ENCODE peak calls at places on chromosomes 5 and 9, in five cellular contexts. One of them, this sample, is unnamed. For H3K36me3, the result is how much of the 10 kb centered on the place peaks cover.

GRCh38 chr5:113232667-113233066 is 202.1 kb downstream of the TSSK1B start:
- DNase-seq in K562: no peak
- DNase-seq in IMR-90: no peak
- DNase-seq in mammary epithelial cell: no peak
- DNase-seq in neural progenitor cell: no peak
- DNase-seq in this sample: peak

GRCh38 chr9:135136991-135137390 is 49.5 kb downstream of the OLFM1 start:
- DNase-seq in K562: no peak
- DNase-seq in IMR-90: no peak
- DNase-seq in mammary epithelial cell: no peak
- DNase-seq in neural progenitor cell: peak
- DNase-seq in this sample: no peak

GRCh38 chr5:81878333-81878732 is 93.5 kb upstream of the ATG10 start:
- DNase-seq in K562: no peak
- DNase-seq in IMR-90: no peak
- DNase-seq in mammary epithelial cell: no peak
- DNase-seq in neural progenitor cell: no peak
- DNase-seq in this sample: no peak

GRCh38 chr5:57117601-57118000 is 56.3 kb upstream of the GPBP1 start:
- DNase-seq in K562: no peak
- DNase-seq in IMR-90: no peak
- DNase-seq in mammary epithelial cell: peak
- DNase-seq in neural progenitor cell: no peak
- DNase-seq in this sample: no peak

GRCh38 chr9:136618578-136619547 is 43.9 kb upstream of the EGFL7 start:
- DNase-seq in K562: no peak
- DNase-seq in IMR-90: no peak
- DNase-seq in mammary epithelial cell: no peak
- DNase-seq in neural progenitor cell: no peak
- DNase-seq in this sample: no peak

GRCh38 chr9:5621327-5621726 is 7.6 kb upstream of the RIC1 start:
- DNase-seq in K562: no peak
- DNase-seq in IMR-90: peak
- DNase-seq in mammary epithelial cell: peak
- DNase-seq in neural progenitor cell: no peak
- DNase-seq in this sample: peak

GRCh38 chr9:83384214-83384613 is 154.0 kb downstream of the FRMD3 start:
- DNase-seq in K562: no peak
- DNase-seq in IMR-90: no peak
- DNase-seq in mammary epithelial cell: no peak
- DNase-seq in neural progenitor cell: no peak
- DNase-seq in this sample: no peak

GRCh38 chr5:171432581-171433351 is 13.3 kb downstream of the FGF18 start:
- DNase-seq in K562: no peak
- DNase-seq in IMR-90: no peak
- DNase-seq in mammary epithelial cell: no peak
- DNase-seq in neural progenitor cell: no peak
- DNase-seq in this sample: no peak

GRCh38 chr9:125106285-125106893 is 36.9 kb downstream of the SCAI start:
- DNase-seq in K562: no peak
- DNase-seq in IMR-90: peak
- DNase-seq in mammary epithelial cell: peak
- DNase-seq in neural progenitor cell: no peak
- DNase-seq in this sample: peak

GRCh38 chr5:157593036-157593435 is 17.5 kb upstream of the ADAM19 start:
- DNase-seq in K562: no peak
- DNase-seq in IMR-90: no peak
- DNase-seq in mammary epithelial cell: no peak
- DNase-seq in neural progenitor cell: no peak
- DNase-seq in this sample: no peak

GRCh38 chr5:6434737-6435136 is 13.9 kb upstream of the UBE2QL1 start:
- DNase-seq in K562: no peak
- DNase-seq in IMR-90: no peak
- DNase-seq in mammary epithelial cell: no peak
- DNase-seq in neural progenitor cell: no peak
- DNase-seq in this sample: no peak

GRCh38 chr9:120386390-120387131 is 193.4 kb downstream of the CDK5RAP2 start:
- DNase-seq in K562: no peak
- DNase-seq in IMR-90: no peak
- DNase-seq in mammary epithelial cell: no peak
- DNase-seq in neural progenitor cell: no peak
- DNase-seq in this sample: no peak

GRCh38 chr5:135826994-135827671 is 7.3 kb upstream of the SLC25A48 start:
- DNase-seq in K562: no peak
- DNase-seq in IMR-90: no peak
- DNase-seq in mammary epithelial cell: no peak
- DNase-seq in neural progenitor cell: no peak
- DNase-seq in this sample: no peak

GRCh38 chr5:32916648-32917047 is 205.5 kb downstream of the NPR3 start:
- DNase-seq in K562: peak
- DNase-seq in IMR-90: peak
- DNase-seq in mammary epithelial cell: peak
- DNase-seq in neural progenitor cell: peak
- DNase-seq in this sample: peak

GRCh38 chr5:56580864-56581263 is 234.5 kb upstream of the MAP3K1 start:
- DNase-seq in K562: no peak
- DNase-seq in IMR-90: no peak
- DNase-seq in mammary epithelial cell: no peak
- DNase-seq in neural progenitor cell: no peak
- DNase-seq in this sample: no peak

GRCh38 chr9:96612105-96612965 is 7.3 kb downstream of the CDC14B start:
- DNase-seq in K562: no peak
- DNase-seq in IMR-90: peak
- DNase-seq in mammary epithelial cell: peak
- DNase-seq in neural progenitor cell: peak
- DNase-seq in this sample: peak

GRCh38 chr5:68817696-68818695 is 275.8 kb upstream of the SLC30A5 start:
- DNase-seq in K562: no peak
- DNase-seq in IMR-90: no peak
- DNase-seq in mammary epithelial cell: no peak
- DNase-seq in neural progenitor cell: peak
- DNase-seq in this sample: peak

GRCh38 chr9:77834898-77835505 is 186.9 kb upstream of the GNA14 start:
- DNase-seq in K562: no peak
- DNase-seq in IMR-90: no peak
- DNase-seq in mammary epithelial cell: no peak
- DNase-seq in neural progenitor cell: no peak
- DNase-seq in this sample: no peak

DNA sequence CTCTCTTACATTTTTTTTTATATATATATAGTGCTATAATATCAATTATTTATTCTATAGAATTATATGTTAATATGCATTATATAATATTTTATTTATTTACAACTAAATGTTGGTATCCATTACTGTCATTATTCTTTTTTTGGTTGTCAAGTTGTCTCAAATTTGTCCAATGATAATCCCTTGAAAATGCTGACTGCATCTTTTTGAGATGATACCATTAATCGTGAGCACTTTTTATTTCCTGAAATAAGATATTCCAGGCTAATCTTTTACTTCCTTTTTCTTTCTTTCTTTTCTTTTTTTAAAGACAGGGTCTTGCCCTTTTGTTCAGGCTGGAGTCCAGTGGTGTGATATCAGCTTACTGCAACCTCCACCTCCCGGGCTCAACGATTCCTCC is 12.7 kb upstream of the MPDZ start:
- DNase-seq in K562: no peak
- DNase-seq in IMR-90: no peak
- DNase-seq in mammary epithelial cell: no peak
- DNase-seq in neural progenitor cell: no peak
- DNase-seq in this sample: no peak
- H3K36me3 ChIP-seq in K562: under half
- H3K36me3 ChIP-seq in IMR-90: under half
- H3K36me3 ChIP-seq in mammary epithelial cell: under half
- H3K36me3 ChIP-seq in neural progenitor cell: under half
- H3K36me3 ChIP-seq in this sample: under half

GRCh38 chr5:173885054-173885443 is 3.1 kb upstream of the CPEB4 start:
- DNase-seq in K562: no peak
- DNase-seq in IMR-90: no peak
- DNase-seq in mammary epithelial cell: no peak
- DNase-seq in neural progenitor cell: no peak
- DNase-seq in this sample: no peak
- H2AFZ ChIP-seq in K562: peak
- H2AFZ ChIP-seq in IMR-90: no peak
- H2AFZ ChIP-seq in mammary epithelial cell: no peak
- H2AFZ ChIP-seq in neural progenitor cell: no peak
- H2AFZ ChIP-seq in this sample: no peak

DNA sequence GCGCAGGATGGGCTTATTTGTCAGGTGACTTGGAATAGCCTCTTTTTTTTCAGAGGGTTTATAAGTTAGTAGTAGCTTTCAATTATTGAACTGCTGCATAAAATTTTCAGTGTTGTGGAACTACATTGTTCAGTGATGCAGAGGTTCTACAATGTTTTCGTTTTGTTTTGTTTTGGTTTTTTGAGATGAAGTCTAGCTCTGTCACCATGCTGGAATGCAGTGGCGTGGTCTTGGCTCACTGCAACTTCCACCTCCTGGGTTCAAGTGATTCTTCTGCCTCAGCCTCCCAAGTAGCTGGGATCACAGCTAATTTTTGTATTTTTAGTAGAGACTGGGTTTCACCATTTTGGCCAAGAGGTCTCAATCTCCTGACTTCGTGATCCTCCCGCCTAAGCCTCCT is 22.0 kb downstream of the NUP188 start:
- DNase-seq in K562: no peak
- DNase-seq in IMR-90: peak
- DNase-seq in mammary epithelial cell: no peak
- DNase-seq in neural progenitor cell: no peak
- DNase-seq in this sample: peak
- H3K36me3 ChIP-seq in K562: half or more
- H3K36me3 ChIP-seq in IMR-90: under half
- H3K36me3 ChIP-seq in mammary epithelial cell: under half
- H3K36me3 ChIP-seq in neural progenitor cell: under half
- H3K36me3 ChIP-seq in this sample: under half

DNA sequence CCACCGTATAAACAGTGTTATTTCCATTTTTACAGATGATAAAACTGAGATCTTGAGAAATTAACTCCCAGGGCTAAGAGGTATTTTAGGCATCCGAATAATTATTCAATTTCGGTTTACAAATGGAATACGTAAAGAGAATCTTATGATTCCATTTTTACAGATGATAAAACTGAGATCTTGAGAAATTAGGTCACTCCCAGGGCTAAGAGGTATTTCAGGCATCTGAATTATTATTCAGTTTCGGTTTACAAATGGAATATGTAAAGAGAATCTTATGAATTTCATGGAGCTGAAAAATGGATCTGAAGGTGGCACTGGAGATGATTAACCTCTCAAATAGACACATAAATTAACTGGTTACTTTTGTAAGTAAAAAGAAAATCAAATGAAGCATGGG is 44.2 kb downstream of the FGF1 start:
- DNase-seq in K562: no peak
- DNase-seq in IMR-90: peak
- DNase-seq in mammary epithelial cell: no peak
- DNase-seq in neural progenitor cell: no peak
- DNase-seq in this sample: no peak
- H2AFZ ChIP-seq in K562: no peak
- H2AFZ ChIP-seq in IMR-90: no peak
- H2AFZ ChIP-seq in mammary epithelial cell: no peak
- H2AFZ ChIP-seq in neural progenitor cell: no peak
- H2AFZ ChIP-seq in this sample: no peak

GRCh38 chr9:106964329-106964728 is 101.4 kb downstream of the ZNF462 start:
- DNase-seq in K562: no peak
- DNase-seq in IMR-90: no peak
- DNase-seq in mammary epithelial cell: no peak
- DNase-seq in neural progenitor cell: no peak
- DNase-seq in this sample: no peak
- H3K36me3 ChIP-seq in K562: under half
- H3K36me3 ChIP-seq in IMR-90: under half
- H3K36me3 ChIP-seq in mammary epithelial cell: under half
- H3K36me3 ChIP-seq in neural progenitor cell: under half
- H3K36me3 ChIP-seq in this sample: under half

GRCh38 chr5:137900925-137901817 is 11.9 kb downstream of the PKD2L2 start:
- DNase-seq in K562: peak
- DNase-seq in IMR-90: no peak
- DNase-seq in mammary epithelial cell: no peak
- DNase-seq in neural progenitor cell: no peak
- DNase-seq in this sample: no peak
- H2AFZ ChIP-seq in K562: peak
- H2AFZ ChIP-seq in IMR-90: no peak
- H2AFZ ChIP-seq in mammary epithelial cell: peak
- H2AFZ ChIP-seq in neural progenitor cell: peak
- H2AFZ ChIP-seq in this sample: no peak

GRCh38 chr9:88923653-88924284 is 67.5 kb upstream of the S1PR3 start:
- DNase-seq in K562: no peak
- DNase-seq in IMR-90: no peak
- DNase-seq in mammary epithelial cell: no peak
- DNase-seq in neural progenitor cell: no peak
- DNase-seq in this sample: no peak
- H3K36me3 ChIP-seq in K562: under half
- H3K36me3 ChIP-seq in IMR-90: under half
- H3K36me3 ChIP-seq in mammary epithelial cell: under half
- H3K36me3 ChIP-seq in neural progenitor cell: under half
- H3K36me3 ChIP-seq in this sample: under half